ENCODE peak calls at places on chromosomes 4 and X, in six cellular contexts. One of them, this sample, is unnamed.

GRCh38 chrX:97306771-97307470 is 423.2 kb downstream of the RPA4 start:
- DNase-seq in A549: no peak
- DNase-seq in ovary: no peak
- DNase-seq in cardiac muscle cell: no peak
- DNase-seq in psoas muscle: no peak
- DNase-seq in dorsolateral prefrontal cortex: no peak
- DNase-seq in this sample: no peak

GRCh38 chr4:119682080-119682479 is 53.5 kb upstream of the PDE5A start:
- DNase-seq in dorsolateral prefrontal cortex: no peak
- DNase-seq in psoas muscle: no peak
- DNase-seq in ovary: no peak
- DNase-seq in A549: no peak
- DNase-seq in cardiac muscle cell: no peak
- DNase-seq in this sample: no peak

GRCh38 chrX:57134702-57135101 is 2.5 kb downstream of the SPIN2A start:
- DNase-seq in cardiac muscle cell: no peak
- DNase-seq in A549: no peak
- DNase-seq in ovary: no peak
- DNase-seq in dorsolateral prefrontal cortex: no peak
- DNase-seq in psoas muscle: no peak
- DNase-seq in this sample: no peak

GRCh38 chr4:136900706-136901105 is 631.6 kb downstream of the PCDH18 start:
- DNase-seq in A549: no peak
- DNase-seq in dorsolateral prefrontal cortex: no peak
- DNase-seq in ovary: no peak
- DNase-seq in cardiac muscle cell: peak; percentile 39
- DNase-seq in psoas muscle: no peak
- DNase-seq in this sample: no peak

GRCh38 chr4:131370846-131371245 is 1778.2 kb upstream of the PCDH10 start:
- DNase-seq in dorsolateral prefrontal cortex: no peak
- DNase-seq in A549: no peak
- DNase-seq in psoas muscle: no peak
- DNase-seq in ovary: no peak
- DNase-seq in cardiac muscle cell: no peak
- DNase-seq in this sample: no peak

GRCh38 chr4:160044693-160045092 is 941.8 kb downstream of the RAPGEF2 start:
- DNase-seq in cardiac muscle cell: no peak
- DNase-seq in dorsolateral prefrontal cortex: no peak
- DNase-seq in ovary: no peak
- DNase-seq in psoas muscle: no peak
- DNase-seq in A549: no peak
- DNase-seq in this sample: no peak

GRCh38 chrX:115174548-115174947 is 14.7 kb upstream of the RBMXL3 start:
- DNase-seq in ovary: no peak
- DNase-seq in cardiac muscle cell: no peak
- DNase-seq in dorsolateral prefrontal cortex: no peak
- DNase-seq in psoas muscle: no peak
- DNase-seq in A549: no peak
- DNase-seq in this sample: no peak

GRCh38 chrX:120244735-120245498 is 5.7 kb upstream of the ZBTB33 start:
- DNase-seq in psoas muscle: peak; percentile 86
- DNase-seq in ovary: peak; percentile 83
- DNase-seq in A549: peak; percentile 91
- DNase-seq in dorsolateral prefrontal cortex: peak; percentile 52
- DNase-seq in cardiac muscle cell: peak; percentile 89
- DNase-seq in this sample: peak; percentile 33

GRCh38 chr4:98873059-98873458 is 55.9 kb downstream of the EIF4E start:
- DNase-seq in A549: no peak
- DNase-seq in ovary: no peak
- DNase-seq in cardiac muscle cell: peak; percentile 82
- DNase-seq in dorsolateral prefrontal cortex: no peak
- DNase-seq in psoas muscle: no peak
- DNase-seq in this sample: no peak

GRCh38 chr4:121594796-121595526 is 101.8 kb downstream of the ANXA5 start:
- DNase-seq in ovary: no peak
- DNase-seq in psoas muscle: no peak
- DNase-seq in A549: peak; percentile 2
- DNase-seq in dorsolateral prefrontal cortex: no peak
- DNase-seq in cardiac muscle cell: peak; percentile 81
- DNase-seq in this sample: no peak

GRCh38 chr4:165101641-165102040 is 11.0 kb downstream of the TMEM192 start:
- DNase-seq in psoas muscle: no peak
- DNase-seq in dorsolateral prefrontal cortex: no peak
- DNase-seq in A549: no peak
- DNase-seq in cardiac muscle cell: no peak
- DNase-seq in ovary: no peak
- DNase-seq in this sample: no peak

GRCh38 chr4:175238827-175239517 is 320.8 kb downstream of the ADAM29 start:
- DNase-seq in dorsolateral prefrontal cortex: no peak
- DNase-seq in cardiac muscle cell: no peak
- DNase-seq in psoas muscle: no peak
- DNase-seq in A549: peak; percentile 49
- DNase-seq in ovary: no peak
- DNase-seq in this sample: no peak

GRCh38 chr4:41281038-41281634 is 24.4 kb downstream of the UCHL1 start:
- DNase-seq in dorsolateral prefrontal cortex: peak; percentile 47
- DNase-seq in psoas muscle: no peak
- DNase-seq in cardiac muscle cell: peak; percentile 86
- DNase-seq in A549: peak; percentile 84
- DNase-seq in ovary: no peak
- DNase-seq in this sample: no peak

GRCh38 chrX:26032141-26032917 is 105.8 kb upstream of the MAGEB18 start:
- DNase-seq in A549: no peak
- DNase-seq in dorsolateral prefrontal cortex: no peak
- DNase-seq in cardiac muscle cell: peak; percentile 11
- DNase-seq in psoas muscle: no peak
- DNase-seq in ovary: no peak
- DNase-seq in this sample: no peak

GRCh38 chr4:105352826-105353225 is 121.0 kb downstream of the PPA2 start:
- DNase-seq in A549: no peak
- DNase-seq in ovary: no peak
- DNase-seq in dorsolateral prefrontal cortex: no peak
- DNase-seq in cardiac muscle cell: no peak
- DNase-seq in psoas muscle: no peak
- DNase-seq in this sample: no peak

GRCh38 chr4:10403633-10404445 is 53.4 kb downstream of the ZNF518B start:
- DNase-seq in ovary: no peak
- DNase-seq in dorsolateral prefrontal cortex: no peak
- DNase-seq in cardiac muscle cell: peak; percentile 71
- DNase-seq in psoas muscle: no peak
- DNase-seq in A549: peak; percentile 31
- DNase-seq in this sample: no peak

GRCh38 chrX:3345281-3346081 is 971 bp downstream of the MXRA5 start:
- DNase-seq in cardiac muscle cell: peak; percentile 66
- DNase-seq in A549: no peak
- DNase-seq in psoas muscle: peak; percentile 61
- DNase-seq in dorsolateral prefrontal cortex: no peak
- DNase-seq in ovary: peak; percentile 70
- DNase-seq in this sample: no peak

GRCh38 chrX:24647257-24648058 is at the start of gene PCYT1B:
- DNase-seq in ovary: peak; percentile 75
- DNase-seq in A549: no peak
- DNase-seq in psoas muscle: peak; percentile 64
- DNase-seq in dorsolateral prefrontal cortex: peak; percentile 76
- DNase-seq in cardiac muscle cell: peak; percentile 71
- DNase-seq in this sample: peak; percentile 30

DNA sequence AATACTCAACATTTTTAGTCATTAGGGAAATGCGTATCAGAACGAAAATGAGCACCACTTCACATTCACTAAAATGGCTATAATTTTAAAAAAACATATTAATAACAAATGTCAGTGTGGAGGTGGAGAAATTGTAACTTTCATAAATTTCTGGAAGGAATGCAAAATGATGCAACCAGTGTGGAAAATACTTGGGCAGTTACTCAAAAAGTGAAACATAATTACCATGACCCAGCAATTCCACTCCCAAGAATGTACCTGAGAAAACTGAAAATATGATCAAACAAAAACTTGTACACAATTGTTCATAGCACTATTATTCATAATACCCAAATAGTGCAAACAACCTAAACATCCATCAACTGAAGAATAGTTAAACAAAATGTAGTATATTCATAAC is 76.1 kb upstream of the FAM241A start:
- DNase-seq in ovary: no peak
- DNase-seq in A549: no peak
- DNase-seq in dorsolateral prefrontal cortex: no peak
- DNase-seq in psoas muscle: no peak
- DNase-seq in cardiac muscle cell: peak; percentile 25
- DNase-seq in this sample: no peak
- H3K27ac ChIP-seq in ovary: no peak overlapping the region
- H3K27ac ChIP-seq in A549: no peak overlapping the region
- H3K27ac ChIP-seq in dorsolateral prefrontal cortex: no peak overlapping the region
- H3K27ac ChIP-seq in psoas muscle: no peak overlapping the region
- H3K27ac ChIP-seq in cardiac muscle cell: no peak overlapping the region
- H3K27ac ChIP-seq in this sample: no peak overlapping the region

GRCh38 chr4:54165011-54165410 is 64.1 kb upstream of the PDGFRA start:
- DNase-seq in ovary: no peak
- DNase-seq in cardiac muscle cell: no peak
- DNase-seq in psoas muscle: no peak
- DNase-seq in dorsolateral prefrontal cortex: no peak
- DNase-seq in A549: no peak
- DNase-seq in this sample: no peak
- H3K27ac ChIP-seq in ovary: no peak overlapping the region
- H3K27ac ChIP-seq in cardiac muscle cell: no peak overlapping the region
- H3K27ac ChIP-seq in psoas muscle: no peak overlapping the region
- H3K27ac ChIP-seq in dorsolateral prefrontal cortex: no peak overlapping the region
- H3K27ac ChIP-seq in A549: no peak overlapping the region
- H3K27ac ChIP-seq in this sample: no peak overlapping the region

GRCh38 chr4:2413821-2414610 is 4.4 kb downstream of the ZFYVE28 start:
- DNase-seq in dorsolateral prefrontal cortex: no peak
- DNase-seq in psoas muscle: no peak
- DNase-seq in cardiac muscle cell: peak; percentile 60
- DNase-seq in ovary: no peak
- DNase-seq in A549: no peak
- DNase-seq in this sample: peak; percentile 28

GRCh38 chr4:2411786-2412510 is 6.5 kb downstream of the ZFYVE28 start:
- DNase-seq in cardiac muscle cell: no peak
- DNase-seq in dorsolateral prefrontal cortex: no peak
- DNase-seq in A549: no peak
- DNase-seq in psoas muscle: no peak
- DNase-seq in ovary: no peak
- DNase-seq in this sample: no peak

GRCh38 chr4:2412534-2412884 is 5.9 kb downstream of the ZFYVE28 start:
- DNase-seq in psoas muscle: no peak
- DNase-seq in dorsolateral prefrontal cortex: no peak
- DNase-seq in A549: peak; percentile 50
- DNase-seq in cardiac muscle cell: no peak
- DNase-seq in ovary: no peak
- DNase-seq in this sample: peak; percentile 54

GRCh38 chr4:2415213-2415612 is 3.2 kb downstream of the ZFYVE28 start:
- DNase-seq in psoas muscle: no peak
- DNase-seq in cardiac muscle cell: no peak
- DNase-seq in A549: no peak
- DNase-seq in ovary: no peak
- DNase-seq in dorsolateral prefrontal cortex: no peak
- DNase-seq in this sample: no peak

DNA sequence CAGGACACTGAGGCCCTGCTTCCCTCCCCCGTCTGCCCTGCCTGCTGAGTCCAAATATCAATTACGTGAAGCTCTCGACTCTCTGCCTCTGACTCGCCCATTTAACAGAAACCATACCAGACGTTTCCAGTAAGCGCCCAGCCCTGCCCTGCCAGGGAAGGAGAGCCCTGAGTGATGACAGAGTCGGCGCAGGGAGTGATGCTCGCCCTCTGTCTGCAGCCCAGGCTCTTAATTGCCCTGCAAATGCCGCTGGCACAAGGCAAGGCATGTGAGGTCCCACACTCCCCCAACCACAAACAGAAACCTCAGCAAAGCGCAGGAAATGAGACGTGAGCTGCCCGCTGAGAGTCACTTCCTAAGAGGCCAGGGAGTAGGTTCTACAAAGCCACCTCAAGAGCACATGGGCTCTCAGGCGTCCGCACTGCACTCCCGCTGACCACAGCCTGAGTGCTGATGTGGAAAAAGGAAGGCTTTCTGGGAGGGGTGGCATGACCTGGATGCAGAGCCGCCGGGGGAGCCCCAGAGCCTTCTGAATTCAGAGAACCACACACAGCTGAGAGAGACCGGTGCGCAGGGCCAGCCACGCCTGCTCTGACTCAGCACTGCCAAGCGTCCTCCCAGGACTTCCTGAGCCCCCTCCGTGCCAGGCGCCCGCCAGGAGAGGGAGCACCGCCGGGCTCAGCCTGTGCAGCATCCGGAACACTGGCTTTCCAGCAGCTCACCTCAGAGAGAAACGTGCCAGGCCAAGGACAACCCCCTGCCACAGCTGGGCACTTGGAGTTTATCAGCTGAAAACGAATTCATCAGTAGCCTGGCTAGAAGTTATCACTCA is 5.3 kb downstream of the ZFYVE28 start:
- DNase-seq in psoas muscle: peak; percentile 91
- DNase-seq in A549: peak; percentile 91
- DNase-seq in ovary: peak; percentile 73
- DNase-seq in dorsolateral prefrontal cortex: peak; percentile 84
- DNase-seq in cardiac muscle cell: peak; percentile 87
- DNase-seq in this sample: peak; percentile 95
- H3K27ac ChIP-seq in psoas muscle: peak overlapping the region; percentile 71
- H3K27ac ChIP-seq in A549: peak overlapping the region; percentile 91
- H3K27ac ChIP-seq in ovary: no peak overlapping the region
- H3K27ac ChIP-seq in dorsolateral prefrontal cortex: peak overlapping the region; percentile 53
- H3K27ac ChIP-seq in cardiac muscle cell: no peak overlapping the region
- H3K27ac ChIP-seq in this sample: peak overlapping the region; percentile 89

GRCh38 chrX:40142417-40142816 is 44.7 kb upstream of the BCOR start:
- DNase-seq in psoas muscle: no peak
- DNase-seq in cardiac muscle cell: no peak
- DNase-seq in A549: no peak
- DNase-seq in dorsolateral prefrontal cortex: no peak
- DNase-seq in ovary: no peak
- DNase-seq in this sample: no peak
- H3K27ac ChIP-seq in psoas muscle: no peak overlapping the region
- H3K27ac ChIP-seq in cardiac muscle cell: no peak overlapping the region
- H3K27ac ChIP-seq in A549: no peak overlapping the region
- H3K27ac ChIP-seq in dorsolateral prefrontal cortex: no peak overlapping the region
- H3K27ac ChIP-seq in ovary: peak overlapping the region; percentile 48
- H3K27ac ChIP-seq in this sample: no peak overlapping the region

GRCh38 chr4:138897818-138898226 is 117.8 kb upstream of the NOCT start:
- DNase-seq in A549: peak; percentile 53
- DNase-seq in ovary: no peak
- DNase-seq in psoas muscle: no peak
- DNase-seq in dorsolateral prefrontal cortex: no peak
- DNase-seq in cardiac muscle cell: peak; percentile 69
- DNase-seq in this sample: no peak
- H3K27ac ChIP-seq in A549: no peak overlapping the region
- H3K27ac ChIP-seq in ovary: no peak overlapping the region
- H3K27ac ChIP-seq in psoas muscle: peak overlapping the region; percentile 82
- H3K27ac ChIP-seq in dorsolateral prefrontal cortex: no peak overlapping the region
- H3K27ac ChIP-seq in cardiac muscle cell: peak overlapping the region; percentile 7
- H3K27ac ChIP-seq in this sample: no peak overlapping the region

GRCh38 chrX:17052210-17052609 is 105.8 kb downstream of the REPS2 start:
- DNase-seq in A549: no peak
- DNase-seq in psoas muscle: no peak
- DNase-seq in ovary: no peak
- DNase-seq in cardiac muscle cell: no peak
- DNase-seq in dorsolateral prefrontal cortex: no peak
- DNase-seq in this sample: no peak

GRCh38 chrX:17062065-17062464 is 115.6 kb downstream of the REPS2 start:
- DNase-seq in A549: no peak
- DNase-seq in ovary: no peak
- DNase-seq in psoas muscle: no peak
- DNase-seq in dorsolateral prefrontal cortex: no peak
- DNase-seq in cardiac muscle cell: no peak
- DNase-seq in this sample: no peak

GRCh38 chrX:17052776-17053175 is 106.3 kb downstream of the REPS2 start:
- DNase-seq in dorsolateral prefrontal cortex: no peak
- DNase-seq in ovary: no peak
- DNase-seq in cardiac muscle cell: no peak
- DNase-seq in psoas muscle: no peak
- DNase-seq in A549: no peak
- DNase-seq in this sample: no peak

GRCh38 chrX:17057209-17057608 is 110.8 kb downstream of the REPS2 start:
- DNase-seq in ovary: no peak
- DNase-seq in psoas muscle: no peak
- DNase-seq in dorsolateral prefrontal cortex: no peak
- DNase-seq in cardiac muscle cell: no peak
- DNase-seq in A549: no peak
- DNase-seq in this sample: no peak
- H3K27ac ChIP-seq in ovary: no peak overlapping the region
- H3K27ac ChIP-seq in psoas muscle: no peak overlapping the region
- H3K27ac ChIP-seq in dorsolateral prefrontal cortex: no peak overlapping the region
- H3K27ac ChIP-seq in cardiac muscle cell: no peak overlapping the region
- H3K27ac ChIP-seq in A549: no peak overlapping the region
- H3K27ac ChIP-seq in this sample: no peak overlapping the region

This sample was measured in effector memory CD4-positive, alpha-beta T cell.